ENCODE peak calls at places on chromosomes 3 and 15, in six cellular contexts. One of them, this sample, is unnamed.

GRCh38 chr3:190526787-190527767 is 13.2 kb downstream of the IL1RAP start:
- DNase-seq in OCI-LY7: no peak
- DNase-seq in HCT116: no peak
- DNase-seq in tibial nerve: no peak
- DNase-seq in stomach: no peak
- DNase-seq in uterus: no peak
- DNase-seq in this sample: no peak

GRCh38 chr15:52241489-52241888 is 50.3 kb upstream of the GNB5 start:
- DNase-seq in OCI-LY7: no peak
- DNase-seq in HCT116: no peak
- DNase-seq in tibial nerve: no peak
- DNase-seq in stomach: no peak
- DNase-seq in uterus: no peak
- DNase-seq in this sample: no peak

GRCh38 chr15:79593119-79593869 is 161.2 kb downstream of the MINAR1 start:
- DNase-seq in OCI-LY7: peak; percentile 4
- DNase-seq in HCT116: no peak
- DNase-seq in tibial nerve: no peak
- DNase-seq in stomach: no peak
- DNase-seq in uterus: no peak
- DNase-seq in this sample: no peak

GRCh38 chr3:155745795-155746550 is 1.1 kb upstream of the PLCH1 start:
- DNase-seq in OCI-LY7: no peak
- DNase-seq in HCT116: peak; percentile 45
- DNase-seq in tibial nerve: no peak
- DNase-seq in stomach: peak; percentile 32
- DNase-seq in uterus: no peak
- DNase-seq in this sample: no peak

GRCh38 chr3:10808974-10809373 is 7.1 kb upstream of the SLC6A11 start:
- DNase-seq in OCI-LY7: no peak
- DNase-seq in HCT116: no peak
- DNase-seq in tibial nerve: no peak
- DNase-seq in stomach: no peak
- DNase-seq in uterus: no peak
- DNase-seq in this sample: no peak

GRCh38 chr15:51132384-51133139 is 37.9 kb upstream of the TNFAIP8L3 start:
- DNase-seq in OCI-LY7: peak; percentile 16
- DNase-seq in HCT116: peak; percentile 15
- DNase-seq in tibial nerve: peak; percentile 51
- DNase-seq in stomach: no peak
- DNase-seq in uterus: peak; percentile 74
- DNase-seq in this sample: no peak

GRCh38 chr3:141234283-141234682 is 2.7 kb downstream of the PXYLP1 start:
- DNase-seq in OCI-LY7: no peak
- DNase-seq in HCT116: no peak
- DNase-seq in tibial nerve: no peak
- DNase-seq in stomach: no peak
- DNase-seq in uterus: no peak
- DNase-seq in this sample: no peak

GRCh38 chr3:73625124-73625665 is 454 bp upstream of the PDZRN3 start:
- DNase-seq in OCI-LY7: no peak
- DNase-seq in HCT116: no peak
- DNase-seq in tibial nerve: no peak
- DNase-seq in stomach: peak; percentile 30
- DNase-seq in uterus: peak; percentile 51
- DNase-seq in this sample: no peak

GRCh38 chr3:9715764-9716437 is 12.3 kb downstream of the CPNE9 start:
- DNase-seq in OCI-LY7: peak; percentile 12
- DNase-seq in HCT116: peak; percentile 81
- DNase-seq in tibial nerve: peak; percentile 65
- DNase-seq in stomach: peak; percentile 76
- DNase-seq in uterus: peak; percentile 88
- DNase-seq in this sample: no peak

GRCh38 chr3:146834917-146835316 is 229.8 kb upstream of the PLSCR5 start:
- DNase-seq in OCI-LY7: no peak
- DNase-seq in HCT116: no peak
- DNase-seq in tibial nerve: no peak
- DNase-seq in stomach: no peak
- DNase-seq in uterus: no peak
- DNase-seq in this sample: no peak

GRCh38 chr3:37129871-37130270 is 44.5 kb downstream of the LRRFIP2 start:
- DNase-seq in OCI-LY7: no peak
- DNase-seq in HCT116: no peak
- DNase-seq in tibial nerve: no peak
- DNase-seq in stomach: no peak
- DNase-seq in uterus: no peak
- DNase-seq in this sample: no peak

GRCh38 chr3:70094197-70094596 is 94.7 kb downstream of the SAMMSON start:
- DNase-seq in OCI-LY7: no peak
- DNase-seq in HCT116: no peak
- DNase-seq in tibial nerve: no peak
- DNase-seq in stomach: no peak
- DNase-seq in uterus: no peak
- DNase-seq in this sample: peak; percentile 6

GRCh38 chr15:25832158-25832557 is 31.0 kb downstream of the ATP10A start:
- DNase-seq in OCI-LY7: peak; percentile 75
- DNase-seq in HCT116: no peak
- DNase-seq in tibial nerve: no peak
- DNase-seq in stomach: no peak
- DNase-seq in uterus: no peak
- DNase-seq in this sample: no peak

GRCh38 chr15:91032919-91033803 is 10.8 kb upstream of the VPS33B start:
- DNase-seq in OCI-LY7: peak; percentile 55
- DNase-seq in HCT116: peak; percentile 83
- DNase-seq in tibial nerve: no peak
- DNase-seq in stomach: peak; percentile 93
- DNase-seq in uterus: no peak
- DNase-seq in this sample: peak; percentile 35

GRCh38 chr3:120113128-120114116 is 19.2 kb upstream of the GSK3B start:
- DNase-seq in OCI-LY7: no peak
- DNase-seq in HCT116: peak; percentile 40
- DNase-seq in tibial nerve: no peak
- DNase-seq in stomach: peak; percentile 54
- DNase-seq in uterus: no peak
- DNase-seq in this sample: no peak

GRCh38 chr15:96316953-96317629 is 13.4 kb upstream of the NR2F2 start:
- DNase-seq in OCI-LY7: no peak
- DNase-seq in HCT116: no peak
- DNase-seq in tibial nerve: no peak
- DNase-seq in stomach: peak; percentile 60
- DNase-seq in uterus: no peak
- DNase-seq in this sample: no peak

GRCh38 chr15:100249096-100249815 is 92.5 kb downstream of the ADAMTS17 start:
- DNase-seq in OCI-LY7: no peak
- DNase-seq in HCT116: no peak
- DNase-seq in tibial nerve: no peak
- DNase-seq in stomach: peak; percentile 18
- DNase-seq in uterus: no peak
- DNase-seq in this sample: no peak

GRCh38 chr3:123783811-123784210 is 100.3 kb downstream of the MYLK start:
- DNase-seq in OCI-LY7: no peak
- DNase-seq in HCT116: no peak
- DNase-seq in tibial nerve: no peak
- DNase-seq in stomach: no peak
- DNase-seq in uterus: no peak
- DNase-seq in this sample: no peak

GRCh38 chr3:47478022-47478421 is 2.3 kb upstream of the SCAP start:
- DNase-seq in OCI-LY7: no peak
- DNase-seq in HCT116: no peak
- DNase-seq in tibial nerve: no peak
- DNase-seq in stomach: no peak
- DNase-seq in uterus: no peak
- DNase-seq in this sample: no peak

GRCh38 chr3:149553781-149554451 is 79.4 kb downstream of the TM4SF4 start:
- DNase-seq in OCI-LY7: no peak
- DNase-seq in HCT116: no peak
- DNase-seq in tibial nerve: peak; percentile 28
- DNase-seq in stomach: no peak
- DNase-seq in uterus: peak; percentile 64
- DNase-seq in this sample: no peak

GRCh38 chr3:52532838-52533622 is 627 bp downstream of the NT5DC2 start:
- DNase-seq in OCI-LY7: peak; percentile 43
- DNase-seq in HCT116: no peak
- DNase-seq in tibial nerve: no peak
- DNase-seq in stomach: peak; percentile 32
- DNase-seq in uterus: peak; percentile 42
- DNase-seq in this sample: peak; percentile 49

GRCh38 chr3:194124221-194124620 is 11.7 kb upstream of the HES1 start:
- DNase-seq in OCI-LY7: no peak
- DNase-seq in HCT116: no peak
- DNase-seq in tibial nerve: no peak
- DNase-seq in stomach: no peak
- DNase-seq in uterus: no peak
- DNase-seq in this sample: no peak

GRCh38 chr3:134352031-134352671 is 22.1 kb downstream of the AMOTL2 start:
- DNase-seq in OCI-LY7: no peak
- DNase-seq in HCT116: no peak
- DNase-seq in tibial nerve: no peak
- DNase-seq in stomach: no peak
- DNase-seq in uterus: peak; percentile 18
- DNase-seq in this sample: no peak

GRCh38 chr3:175729466-175729865 is 870.3 kb downstream of the NAALADL2 start:
- DNase-seq in OCI-LY7: no peak
- DNase-seq in HCT116: no peak
- DNase-seq in tibial nerve: no peak
- DNase-seq in stomach: no peak
- DNase-seq in uterus: no peak
- DNase-seq in this sample: no peak

DNA sequence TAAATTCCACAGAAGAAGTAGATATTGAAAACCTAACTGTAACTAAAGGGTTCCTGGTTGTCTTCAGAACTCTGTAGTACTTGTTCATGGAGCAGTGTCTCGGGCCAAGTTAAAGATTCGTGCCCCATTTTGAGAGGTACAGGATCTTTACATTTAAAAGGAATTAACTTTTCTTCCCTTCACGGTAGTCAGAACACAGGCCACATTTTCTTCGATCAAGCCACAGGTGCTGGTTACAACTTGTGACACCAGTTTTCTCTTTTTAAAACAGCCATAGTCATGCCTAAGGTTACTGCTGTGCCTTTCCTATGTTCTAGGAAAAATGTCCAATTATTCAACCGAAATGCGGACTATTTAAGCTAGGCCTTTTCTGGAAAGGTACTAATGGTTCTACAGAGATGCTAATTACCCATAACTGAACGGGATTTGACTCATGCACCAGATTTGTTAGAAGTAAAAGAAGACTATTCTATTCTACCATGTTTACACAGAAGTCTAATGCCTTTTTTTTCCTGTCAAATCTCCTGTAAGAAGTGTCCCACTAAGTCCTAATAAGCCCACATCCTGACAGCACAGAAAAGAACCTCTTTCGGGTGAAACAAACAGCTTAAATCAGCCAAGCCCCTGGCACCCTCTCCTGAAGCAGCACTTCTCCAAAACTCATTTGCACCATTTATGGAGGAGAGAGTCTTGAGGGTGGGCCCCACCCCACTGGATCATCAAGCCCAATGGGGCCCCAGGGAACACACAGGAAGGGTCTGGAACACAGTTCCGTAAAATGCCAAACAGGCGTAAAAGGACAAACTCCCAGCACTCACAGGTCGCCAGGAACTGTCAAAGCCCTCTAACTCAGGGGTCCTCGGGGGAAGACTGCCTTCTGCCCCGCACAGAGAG is 1.9 kb downstream of the LRIG1 start:
- DNase-seq in OCI-LY7: peak; percentile 52
- DNase-seq in HCT116: no peak
- DNase-seq in tibial nerve: no peak
- DNase-seq in stomach: no peak
- DNase-seq in uterus: no peak
- DNase-seq in this sample: no peak
- H3K4me3 ChIP-seq in OCI-LY7: peak overlapping the region; percentile 98
- H3K4me3 ChIP-seq in HCT116: no peak overlapping the region
- H3K4me3 ChIP-seq in tibial nerve: peak overlapping the region; percentile 61
- H3K4me3 ChIP-seq in stomach: peak overlapping the region; percentile 95
- H3K4me3 ChIP-seq in uterus: peak overlapping the region; percentile 97
- H3K4me3 ChIP-seq in this sample: peak overlapping the region; percentile 86

GRCh38 chr3:89113887-89114840 is 6.7 kb downstream of the EPHA3 start:
- DNase-seq in OCI-LY7: no peak
- DNase-seq in HCT116: no peak
- DNase-seq in tibial nerve: peak; percentile 40
- DNase-seq in stomach: peak; percentile 63
- DNase-seq in uterus: peak; percentile 57
- DNase-seq in this sample: peak; percentile 13
- TF ChIP-seq CTCF in OCI-LY7: no peak
- TF ChIP-seq CTCF in HCT116: no peak
- TF ChIP-seq CTCF in tibial nerve: peak; percentile 72
- TF ChIP-seq CTCF in stomach: peak; percentile 60
- TF ChIP-seq CTCF in uterus: peak; percentile 31
- TF ChIP-seq CTCF in this sample: peak; percentile 55

GRCh38 chr3:82033186-82033585 is 271.7 kb upstream of the GBE1 start:
- DNase-seq in OCI-LY7: no peak
- DNase-seq in HCT116: no peak
- DNase-seq in tibial nerve: no peak
- DNase-seq in stomach: no peak
- DNase-seq in uterus: no peak
- DNase-seq in this sample: no peak
- H3K36me3 ChIP-seq in OCI-LY7: no peaks in the 10 kb centered on the region
- H3K36me3 ChIP-seq in HCT116: no peaks in the 10 kb centered on the region
- H3K36me3 ChIP-seq in tibial nerve: no peaks in the 10 kb centered on the region
- H3K36me3 ChIP-seq in stomach: no peaks in the 10 kb centered on the region
- H3K36me3 ChIP-seq in uterus: no peaks in the 10 kb centered on the region
- H3K36me3 ChIP-seq in this sample: no peaks in the 10 kb centered on the region

GRCh38 chr15:64095795-64096485 is at the start of gene SNX1:
- DNase-seq in OCI-LY7: peak; percentile 96
- DNase-seq in HCT116: peak; percentile 82
- DNase-seq in tibial nerve: peak; percentile 86
- DNase-seq in stomach: peak; percentile 94
- DNase-seq in uterus: peak; percentile 96
- DNase-seq in this sample: peak; percentile 96

GRCh38 chr15:64096486-64097431 is 977 bp downstream of the SNX1 start:
- DNase-seq in OCI-LY7: peak; percentile 47
- DNase-seq in HCT116: no peak
- DNase-seq in tibial nerve: no peak
- DNase-seq in stomach: no peak
- DNase-seq in uterus: no peak
- DNase-seq in this sample: no peak

GRCh38 chr15:64101018-64101417 is 5.2 kb downstream of the SNX1 start:
- DNase-seq in OCI-LY7: no peak
- DNase-seq in HCT116: no peak
- DNase-seq in tibial nerve: no peak
- DNase-seq in stomach: no peak
- DNase-seq in uterus: no peak
- DNase-seq in this sample: no peak

GRCh38 chr15:64102497-64102896 is 6.7 kb downstream of the SNX1 start:
- DNase-seq in OCI-LY7: no peak
- DNase-seq in HCT116: no peak
- DNase-seq in tibial nerve: no peak
- DNase-seq in stomach: no peak
- DNase-seq in uterus: no peak
- DNase-seq in this sample: no peak

DNA sequence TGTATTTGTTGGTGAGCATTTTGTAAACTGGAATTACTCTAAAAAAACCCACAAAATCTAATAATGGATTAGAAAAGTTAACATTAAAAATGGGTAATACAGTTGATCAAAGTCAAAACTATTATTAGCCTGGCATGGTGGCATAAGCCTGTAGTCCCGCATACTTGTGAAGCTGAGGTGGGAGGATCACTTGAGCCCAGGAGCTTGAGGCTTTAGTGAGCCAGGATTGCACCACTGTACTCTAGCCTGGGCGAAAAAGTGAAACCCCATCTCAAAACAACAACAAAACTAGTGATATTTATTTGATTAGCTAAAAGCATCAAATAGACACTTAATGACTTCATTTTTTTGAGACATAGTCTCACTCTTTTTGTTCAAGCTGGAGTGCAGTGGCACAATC is 3.6 kb downstream of the SNX1 start:
- DNase-seq in OCI-LY7: no peak
- DNase-seq in HCT116: no peak
- DNase-seq in tibial nerve: no peak
- DNase-seq in stomach: no peak
- DNase-seq in uterus: no peak
- DNase-seq in this sample: no peak
- H3K4me3 ChIP-seq in OCI-LY7: no peak overlapping the region
- H3K4me3 ChIP-seq in HCT116: no peak overlapping the region
- H3K4me3 ChIP-seq in tibial nerve: no peak overlapping the region
- H3K4me3 ChIP-seq in stomach: no peak overlapping the region
- H3K4me3 ChIP-seq in uterus: no peak overlapping the region
- H3K4me3 ChIP-seq in this sample: no peak overlapping the region